ENCODE peak calls at places on chromosomes 4 and X, in eight cellular contexts. N, O, K, E, F, I, M and U are unnamed samples.

GRCh38 chr4:129344058-129344457 is 248.1 kb downstream of the C4orf33 start:
- DNase-seq in N (no peak), O (no peak), K (no peak), E (peak; percentile 71), F (peak; percentile 13), I (no peak), M (peak; percentile 66), U (no peak)

GRCh38 chr4:26557164-26557563 is 26.7 kb upstream of the TBC1D19 start:
- DNase-seq in N (no peak), O (no peak), K (no peak), E (peak; percentile 20), F (peak; percentile 17), I (no peak), M (peak; percentile 95), U (no peak)

GRCh38 chr4:157172011-157172410 is 48.5 kb upstream of the GRIA2 start:
- DNase-seq in N (no peak), O (no peak), K (no peak), E (peak; percentile 46), F (no peak), I (no peak), M (peak; percentile 33), U (no peak)

GRCh38 chr4:74376888-74377483 is 12.0 kb downstream of the EREG start:
- DNase-seq in N (no peak), O (no peak), K (no peak), E (peak; percentile 60), F (no peak), I (no peak), M (peak; percentile 82), U (no peak)

GRCh38 chr4:121308328-121308663 is 72.5 kb downstream of the QRFPR start:
- DNase-seq in N (no peak), O (no peak), K (no peak), E (no peak), F (no peak), I (no peak), M (peak; percentile 9), U (no peak)

GRCh38 chr4:95742872-95743271 is 97.0 kb upstream of the PDHA2 start:
- DNase-seq in N (no peak), O (no peak), K (no peak), E (no peak), F (no peak), I (no peak), M (no peak), U (no peak)

GRCh38 chr4:145230726-145231125 is 50.3 kb upstream of the OTUD4 start:
- DNase-seq in N (no peak), O (no peak), K (no peak), E (no peak), F (no peak), I (no peak), M (peak; percentile 63), U (no peak)

GRCh38 chr4:6940744-6941137 is 31.1 kb downstream of the TBC1D14 start:
- DNase-seq in N (no peak), O (peak; percentile 18), K (no peak), E (no peak), F (no peak), I (no peak), M (no peak), U (no peak)

GRCh38 chr4:44186850-44187246 is 261.8 kb downstream of the KCTD8 start:
- DNase-seq in N (no peak), O (no peak), K (no peak), E (no peak), F (no peak), I (no peak), M (no peak), U (no peak)

GRCh38 chr4:134955059-134955458 is 753.5 kb upstream of the PABPC4L start:
- DNase-seq in N (no peak), O (no peak), K (no peak), E (no peak), F (no peak), I (no peak), M (no peak), U (no peak)

GRCh38 chr4:8428288-8429097 is 12.0 kb downstream of the ACOX3 start:
- DNase-seq in N (peak; percentile 87), O (peak; percentile 91), K (peak; percentile 96), E (peak; percentile 85), F (peak; percentile 95), I (peak; percentile 94), M (peak; percentile 93), U (peak; percentile 47)

GRCh38 chr4:128596115-128596514 is 213.4 kb upstream of the JADE1 start:
- DNase-seq in N (no peak), O (no peak), K (no peak), E (no peak), F (peak; percentile 81), I (no peak), M (no peak), U (no peak)

GRCh38 chr4:5956285-5957021 is 61.8 kb downstream of the C4orf50 start:
- DNase-seq in N (no peak), O (no peak), K (no peak), E (peak; percentile 10), F (peak; percentile 88), I (peak; percentile 66), M (no peak), U (no peak)

GRCh38 chr4:46594658-46595057 is 204.7 kb upstream of the GABRA2 start:
- DNase-seq in N (no peak), O (no peak), K (no peak), E (no peak), F (no peak), I (no peak), M (no peak), U (no peak)

GRCh38 chrX:110123331-110123782 is 120.4 kb downstream of the TMEM164 start:
- DNase-seq in N (peak; percentile 68), O (no peak), K (no peak), E (no peak), F (no peak), I (no peak), M (no peak), U (no peak)

DNA sequence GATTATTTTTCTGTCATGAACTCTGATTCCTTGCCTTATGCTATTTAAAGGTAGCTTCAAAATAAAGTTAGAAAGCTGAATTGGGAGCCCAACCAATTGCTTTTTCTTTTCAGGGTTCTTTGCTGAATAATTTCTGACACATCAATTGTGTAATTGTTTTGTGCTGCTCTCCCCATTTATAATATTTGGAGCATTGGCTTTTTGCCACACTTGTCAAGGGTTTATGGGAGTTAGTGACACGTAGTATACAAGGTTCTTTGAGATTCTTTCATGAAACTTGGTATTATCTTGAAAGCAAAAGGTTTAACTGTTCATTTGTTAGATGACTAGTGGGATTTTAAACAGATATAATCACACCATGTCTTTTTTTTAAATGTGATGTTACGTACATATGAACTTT is 80.9 kb downstream of the POLA1 start:
- DNase-seq in N (no peak), O (no peak), K (no peak), E (peak; percentile 13), F (no peak), I (no peak), M (peak; percentile 4), U (no peak)
- H3K4me1 ChIP-seq in N (no peaks in the 10 kb centered on the region), O (no peaks in the 10 kb centered on the region), K (peaks cover 2% of the 10 kb centered on the region), E (no peaks in the 10 kb centered on the region), F (peaks cover 6% of the 10 kb centered on the region), I (no peaks in the 10 kb centered on the region), M (no peaks in the 10 kb centered on the region), U (no peaks in the 10 kb centered on the region)

DNA sequence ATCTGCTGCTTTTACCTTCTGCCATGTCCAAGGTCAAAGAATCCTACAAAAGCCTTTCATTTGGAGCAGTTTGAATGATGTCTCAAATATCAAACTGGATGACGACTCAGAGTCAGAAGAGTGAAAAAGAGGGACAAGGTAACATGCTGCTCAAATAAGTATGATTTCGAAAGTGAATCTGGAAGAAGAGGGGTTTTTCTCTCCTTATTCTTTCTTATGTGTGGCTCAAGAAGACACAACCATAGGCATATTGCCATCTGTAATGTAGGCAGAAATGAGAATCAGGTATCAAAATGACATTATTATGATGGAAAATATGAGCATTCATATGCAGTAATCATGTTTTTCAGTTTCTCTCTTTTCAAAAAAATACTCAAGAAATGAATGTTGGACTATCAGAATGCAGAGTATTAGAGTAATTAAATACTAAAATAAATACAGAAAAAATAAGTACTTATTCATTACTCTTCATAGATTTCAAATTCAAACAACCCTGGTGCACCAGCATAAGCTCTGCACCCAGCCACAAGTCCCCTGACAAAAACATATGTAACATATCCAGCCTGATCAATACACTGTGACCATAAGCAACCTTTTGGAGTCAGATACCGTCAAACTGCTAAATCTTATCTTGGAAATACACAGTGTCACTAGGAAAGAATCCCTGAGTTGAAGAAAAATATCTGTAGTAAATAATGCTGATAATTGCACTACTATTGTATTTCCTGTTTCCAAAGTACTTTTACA is 468.6 kb downstream of the INPP4B start:
- DNase-seq in N (no peak), O (no peak), K (no peak), E (no peak), F (no peak), I (no peak), M (no peak), U (no peak)
- H3K4me1 ChIP-seq in N (peaks cover 30% of the 10 kb centered on the region), O (no peaks in the 10 kb centered on the region), K (no peaks in the 10 kb centered on the region), E (peaks cover 54% of the 10 kb centered on the region), F (peaks cover 34% of the 10 kb centered on the region), I (peaks cover 8% of the 10 kb centered on the region), M (peaks cover 75% of the 10 kb centered on the region), U (peaks cover 4% of the 10 kb centered on the region)

GRCh38 chr4:82522472-82522871 is 39.3 kb downstream of the TMEM150C start:
- DNase-seq in N (no peak), O (no peak), K (no peak), E (no peak), F (no peak), I (no peak), M (no peak), U (no peak)

GRCh38 chr4:82524570-82525152 is 37.1 kb downstream of the TMEM150C start:
- DNase-seq in N (peak; percentile 53), O (no peak), K (no peak), E (no peak), F (no peak), I (no peak), M (no peak), U (no peak)

GRCh38 chr4:82528074-82528473 is 33.7 kb downstream of the TMEM150C start:
- DNase-seq in N (no peak), O (no peak), K (no peak), E (no peak), F (no peak), I (no peak), M (no peak), U (no peak)

GRCh38 chr4:82523179-82523578 is 38.6 kb downstream of the TMEM150C start:
- DNase-seq in N (no peak), O (no peak), K (no peak), E (no peak), F (no peak), I (no peak), M (no peak), U (no peak)

GRCh38 chr4:82525287-82525898 is 36.4 kb downstream of the TMEM150C start:
- DNase-seq in N (peak; percentile 44), O (no peak), K (no peak), E (no peak), F (no peak), I (no peak), M (peak; percentile 29), U (no peak)
- H3K4me1 ChIP-seq in N (peaks cover 24% of the 10 kb centered on the region), O (no peaks in the 10 kb centered on the region), K (no peaks in the 10 kb centered on the region), E (no peaks in the 10 kb centered on the region), F (no peaks in the 10 kb centered on the region), I (no peaks in the 10 kb centered on the region), M (peaks cover 6% of the 10 kb centered on the region), U (no peaks in the 10 kb centered on the region)

GRCh38 chr4:64465263-64465662 is 56.0 kb upstream of the TECRL start:
- DNase-seq in N (no peak), O (no peak), K (peak; percentile 19), E (no peak), F (no peak), I (no peak), M (no peak), U (no peak)

GRCh38 chr4:64464581-64464980 is 55.3 kb upstream of the TECRL start:
- DNase-seq in N (no peak), O (no peak), K (no peak), E (no peak), F (no peak), I (no peak), M (no peak), U (no peak)
- H3K4me1 ChIP-seq in N (no peaks in the 10 kb centered on the region), O (no peaks in the 10 kb centered on the region), K (no peaks in the 10 kb centered on the region), E (no peaks in the 10 kb centered on the region), F (no peaks in the 10 kb centered on the region), I (no peaks in the 10 kb centered on the region), M (no peaks in the 10 kb centered on the region), U (no peaks in the 10 kb centered on the region)